ENCODE peak calls at places on chromosomes 6 and 20, in six cellular contexts. H, A, K, Q, J and R are unnamed samples. For H3K9me3, the result is how much of the 10 kb centered on the place peaks cover.

GRCh38 chr6:108359901-108360882 is 65.3 kb downstream of the AFG1L start:
- DNase-seq in H (no peak), A (no peak), K (no peak), Q (no peak), J (no peak), R (no peak)

GRCh38 chr6:15324427-15324985 is 78.6 kb downstream of the JARID2 start:
- DNase-seq in H (no peak), A (no peak), K (no peak), Q (no peak), J (no peak), R (no peak)

GRCh38 chr6:131756039-131756438 is 45.2 kb upstream of the CTAGE9 start:
- DNase-seq in H (no peak), A (no peak), K (no peak), Q (no peak), J (no peak), R (no peak)

GRCh38 chr20:3420211-3420707 is 12.8 kb upstream of the DNAAF9 start:
- DNase-seq in H (peak), A (no peak), K (peak), Q (peak), J (no peak), R (peak)

GRCh38 chr20:14935285-14935684 is 597.9 kb upstream of the FLRT3 start:
- DNase-seq in H (no peak), A (no peak), K (no peak), Q (no peak), J (no peak), R (no peak)

GRCh38 chr20:37385659-37386504 is 39.9 kb downstream of the SRC start:
- DNase-seq in H (no peak), A (peak), K (peak), Q (no peak), J (no peak), R (no peak)

GRCh38 chr6:28980797-28981390 is 24.2 kb downstream of the ZNF311 start:
- DNase-seq in H (peak), A (peak), K (peak), Q (peak), J (no peak), R (no peak)

GRCh38 chr6:35728663-35729348 is 8.0 kb upstream of the ARMC12 start:
- DNase-seq in H (peak), A (peak), K (peak), Q (peak), J (peak), R (peak)

GRCh38 chr6:26457407-26457795 is 354 bp upstream of the BTN2A1 start:
- DNase-seq in H (peak), A (peak), K (peak), Q (peak), J (no peak), R (no peak)

GRCh38 chr6:3252861-3253596 is 5.7 kb upstream of the PSMG4 start:
- DNase-seq in H (no peak), A (no peak), K (no peak), Q (no peak), J (no peak), R (no peak)

GRCh38 chr6:5840742-5841141 is 166.0 kb downstream of the NRN1 start:
- DNase-seq in H (no peak), A (no peak), K (no peak), Q (no peak), J (no peak), R (no peak)

GRCh38 chr20:3277686-3278465 is 38.9 kb upstream of the SLC4A11 start:
- DNase-seq in H (no peak), A (no peak), K (no peak), Q (no peak), J (no peak), R (no peak)

GRCh38 chr6:39881851-39882566 is 52.3 kb downstream of the MOCS1 start:
- DNase-seq in H (no peak), A (peak), K (no peak), Q (peak), J (no peak), R (no peak)

GRCh38 chr6:115753446-115753845 is 307.2 kb downstream of the FRK start:
- DNase-seq in H (no peak), A (no peak), K (no peak), Q (no peak), J (no peak), R (no peak)

GRCh38 chr20:19995220-19995863 is 21.8 kb upstream of the NAA20 start:
- DNase-seq in H (peak), A (no peak), K (no peak), Q (peak), J (no peak), R (no peak)

GRCh38 chr20:60820918-60821317 is 431.1 kb upstream of the CDH4 start:
- DNase-seq in H (no peak), A (no peak), K (no peak), Q (no peak), J (no peak), R (no peak)

GRCh38 chr20:16530201-16530681 is 43.0 kb downstream of the KIF16B start:
- DNase-seq in H (no peak), A (no peak), K (peak), Q (no peak), J (no peak), R (no peak)

GRCh38 chr6:63486196-63486595 is 86.1 kb upstream of the LOC128125822 start:
- DNase-seq in H (no peak), A (no peak), K (no peak), Q (no peak), J (no peak), R (no peak)
- TF ChIP-seq POLR2A in H (no peak), A (no peak), K (no peak), Q (no peak), J (no peak), R (no peak)

GRCh38 chr6:350371-350770 is 41.2 kb upstream of the IRF4 start:
- DNase-seq in H (no peak), A (no peak), K (no peak), Q (no peak), J (no peak), R (no peak)

GRCh38 chr6:352474-352873 is 39.1 kb upstream of the IRF4 start:
- DNase-seq in H (no peak), A (no peak), K (no peak), Q (no peak), J (no peak), R (no peak)

GRCh38 chr6:351011-351866 is 40.3 kb upstream of the IRF4 start:
- DNase-seq in H (no peak), A (no peak), K (no peak), Q (no peak), J (no peak), R (no peak)

GRCh38 chr6:352896-353470 is 38.6 kb upstream of the IRF4 start:
- DNase-seq in H (no peak), A (no peak), K (no peak), Q (no peak), J (no peak), R (no peak)

DNA sequence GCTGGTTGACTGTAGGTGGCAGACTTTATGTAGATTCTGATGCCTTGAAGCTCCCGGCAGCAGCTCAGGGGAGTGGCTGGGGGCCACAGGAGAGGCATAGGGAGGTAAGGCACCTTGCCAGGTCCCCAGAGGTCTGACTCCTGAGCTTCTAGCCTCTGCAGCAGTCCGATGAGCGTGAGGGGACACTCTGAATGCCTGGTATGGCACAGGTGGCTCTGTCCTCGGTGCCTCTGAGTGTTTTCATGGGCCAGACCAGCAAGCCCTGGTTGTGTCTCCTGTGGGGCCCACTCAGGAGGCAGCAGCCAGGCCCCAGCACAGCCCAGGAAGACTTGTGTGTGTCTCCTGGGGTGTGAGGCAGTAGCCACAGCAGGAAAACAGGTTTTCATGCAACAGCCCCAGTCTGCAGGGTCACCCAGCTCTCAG is 39.7 kb upstream of the IRF4 start:
- DNase-seq in H (no peak), A (no peak), K (no peak), Q (no peak), J (peak), R (no peak)
- H3K9me3 ChIP-seq in H (under half), A (under half), K (under half), Q (under half), J (under half), R (under half)

DNA sequence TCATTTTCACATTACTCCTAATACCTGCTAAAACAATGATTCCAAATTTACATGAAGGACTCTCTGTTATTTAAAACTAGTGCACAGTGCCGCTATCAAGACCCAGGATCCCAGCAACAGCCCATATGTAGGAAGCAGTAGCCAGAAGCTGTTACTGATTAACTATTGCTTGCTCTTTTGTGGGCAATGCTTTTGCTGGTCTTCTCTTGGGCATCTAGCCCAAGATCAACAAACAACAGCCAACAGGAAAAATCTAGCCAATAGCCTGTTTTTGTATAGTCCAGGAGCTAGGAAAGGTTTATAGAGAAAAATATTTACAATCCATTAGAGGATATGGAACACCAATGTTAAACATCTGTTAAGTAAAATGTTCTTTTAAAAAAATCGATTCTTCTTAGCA is 22.1 kb upstream of the TENT5A start:
- DNase-seq in H (no peak), A (no peak), K (no peak), Q (no peak), J (no peak), R (no peak)
- H3K27ac ChIP-seq in H (no peak), A (no peak), K (no peak), Q (no peak), J (no peak), R (no peak)

GRCh38 chr6:44255848-44256247 is 1.5 kb downstream of the SLC35B2 start:
- DNase-seq in H (no peak), A (no peak), K (no peak), Q (no peak), J (no peak), R (no peak)

GRCh38 chr6:44257753-44258324 is 511 bp upstream of the SLC35B2 start:
- DNase-seq in H (no peak), A (no peak), K (no peak), Q (no peak), J (no peak), R (no peak)

GRCh38 chr6:44258325-44258863 is 1.1 kb upstream of the SLC35B2 start:
- DNase-seq in H (no peak), A (peak), K (no peak), Q (no peak), J (no peak), R (no peak)

GRCh38 chr6:44256291-44257006 is 879 bp downstream of the SLC35B2 start:
- DNase-seq in H (peak), A (no peak), K (no peak), Q (no peak), J (no peak), R (no peak)

GRCh38 chr6:44257007-44257752 is at the start of gene SLC35B2:
- DNase-seq in H (peak), A (peak), K (peak), Q (peak), J (peak), R (peak)
- TF ChIP-seq POLR2A in H (no peak), A (peak), K (peak), Q (no peak), J (peak), R (peak)

GRCh38 chr20:24533449-24533848 is 64.0 kb downstream of the SYNDIG1 start:
- DNase-seq in H (no peak), A (no peak), K (no peak), Q (no peak), J (no peak), R (no peak)

GRCh38 chr20:24537210-24537609 is 67.8 kb downstream of the SYNDIG1 start:
- DNase-seq in H (no peak), A (no peak), K (no peak), Q (no peak), J (no peak), R (no peak)

GRCh38 chr20:24535956-24536730 is 66.7 kb downstream of the SYNDIG1 start:
- DNase-seq in H (no peak), A (no peak), K (no peak), Q (no peak), J (no peak), R (no peak)

GRCh38 chr20:24531626-24532419 is 62.4 kb downstream of the SYNDIG1 start:
- DNase-seq in H (no peak), A (no peak), K (no peak), Q (no peak), J (no peak), R (no peak)

DNA sequence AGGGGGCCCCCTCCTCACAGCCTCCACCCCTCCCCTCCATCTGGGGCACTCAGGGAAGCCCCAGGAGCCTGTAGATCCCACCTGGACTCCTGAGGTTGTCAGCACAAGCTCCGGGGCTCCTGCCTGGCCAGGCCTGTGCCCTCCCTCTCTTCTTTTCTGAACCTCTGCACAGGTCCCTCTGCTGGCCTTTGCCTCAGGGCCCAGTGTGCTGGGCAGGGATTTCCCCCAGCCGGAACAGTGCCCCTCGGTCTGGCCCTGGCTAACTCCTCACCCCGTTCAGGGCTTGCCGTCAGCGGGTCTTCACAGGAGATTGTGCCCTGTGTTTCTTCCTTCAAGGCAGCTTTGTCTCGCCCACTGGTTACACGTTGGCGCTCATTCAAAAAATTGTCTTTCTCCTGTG is 64.9 kb downstream of the SYNDIG1 start:
- DNase-seq in H (no peak), A (no peak), K (no peak), Q (no peak), J (no peak), R (no peak)
- H3K9me3 ChIP-seq in H (under half), A (under half), K (under half), Q (under half), J (under half), R (under half)

DNA sequence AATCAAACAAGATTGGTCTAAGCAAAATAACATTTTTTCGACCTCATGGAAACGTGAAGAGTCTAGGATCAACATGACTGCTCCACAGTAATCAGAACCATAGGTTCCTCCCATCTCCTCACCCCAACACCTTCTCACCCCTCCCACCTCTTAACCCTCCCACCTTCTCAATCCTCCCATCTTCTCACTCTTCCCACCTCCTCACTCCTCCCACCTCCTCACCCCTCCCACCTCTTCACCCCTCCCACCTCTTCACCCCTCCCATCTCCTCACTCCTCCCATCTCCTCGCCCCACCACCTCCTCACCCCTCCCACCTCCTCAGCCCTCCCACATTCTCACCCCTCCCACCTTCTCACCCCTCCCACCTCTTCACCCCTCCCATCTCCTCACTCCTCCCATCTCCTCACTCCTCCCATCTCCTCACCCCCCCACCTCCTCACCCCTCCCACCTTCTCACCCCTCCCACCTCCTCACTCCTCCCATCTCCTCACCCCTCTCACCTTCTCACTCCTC is 567.4 kb downstream of the C6orf118 start:
- DNase-seq in H (no peak), A (no peak), K (no peak), Q (no peak), J (no peak), R (no peak)
- H3K27ac ChIP-seq in H (no peak), A (no peak), K (no peak), Q (no peak), J (no peak), R (no peak)

DNA sequence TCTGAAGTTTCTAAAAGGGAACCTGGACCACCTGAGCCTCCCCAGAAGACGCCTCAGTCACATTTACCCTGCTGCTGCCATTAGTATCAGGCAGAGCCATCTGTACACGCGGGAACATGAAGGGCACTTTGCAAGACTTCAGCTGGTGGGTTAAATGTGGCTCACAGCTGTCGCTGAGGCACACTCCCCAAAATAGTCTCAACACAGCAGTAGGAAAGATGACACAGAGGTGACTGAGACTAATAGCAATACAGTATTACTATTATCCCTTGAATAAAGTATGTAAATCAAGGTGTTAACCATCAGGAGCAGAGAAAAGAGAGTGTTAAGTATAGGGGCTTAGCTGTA is 28.9 kb downstream of the PSMB1 start:
- DNase-seq in H (no peak), A (no peak), K (no peak), Q (no peak), J (no peak), R (peak)
- TF ChIP-seq POLR2A in H (no peak), A (no peak), K (no peak), Q (no peak), J (no peak), R (peak)